ENCODE peak calls at places on chromosomes 3 and 15, in ten cellular contexts. One of them, this sample, is unnamed.

GRCh38 chr3:30518201-30518864 is 88.1 kb upstream of the TGFBR2 start:
- DNase-seq in uterus: peak; percentile 75
- DNase-seq in PC-9: no peak
- DNase-seq in CD8-positive, alpha-beta T cell: no peak
- DNase-seq in pancreas: peak; percentile 67
- DNase-seq in psoas muscle: no peak
- DNase-seq in adrenal gland: peak; percentile 67
- DNase-seq in esophagus squamous epithelium: no peak
- DNase-seq in astrocyte: peak; percentile 90
- DNase-seq in GM12878: no peak
- DNase-seq in this sample: no peak

GRCh38 chr3:165895919-165896318 is 58.7 kb upstream of the BCHE start:
- DNase-seq in uterus: no peak
- DNase-seq in PC-9: no peak
- DNase-seq in CD8-positive, alpha-beta T cell: no peak
- DNase-seq in pancreas: no peak
- DNase-seq in psoas muscle: no peak
- DNase-seq in adrenal gland: no peak
- DNase-seq in esophagus squamous epithelium: no peak
- DNase-seq in astrocyte: no peak
- DNase-seq in GM12878: no peak
- DNase-seq in this sample: no peak

GRCh38 chr3:38627956-38628355 is 21.5 kb downstream of the SCN5A start:
- DNase-seq in uterus: no peak
- DNase-seq in PC-9: no peak
- DNase-seq in CD8-positive, alpha-beta T cell: no peak
- DNase-seq in pancreas: no peak
- DNase-seq in psoas muscle: no peak
- DNase-seq in adrenal gland: no peak
- DNase-seq in esophagus squamous epithelium: no peak
- DNase-seq in astrocyte: no peak
- DNase-seq in GM12878: no peak
- DNase-seq in this sample: no peak

GRCh38 chr15:90436952-90437351 is 48.9 kb downstream of the IQGAP1 start:
- DNase-seq in uterus: no peak
- DNase-seq in PC-9: no peak
- DNase-seq in CD8-positive, alpha-beta T cell: no peak
- DNase-seq in pancreas: no peak
- DNase-seq in psoas muscle: no peak
- DNase-seq in adrenal gland: no peak
- DNase-seq in esophagus squamous epithelium: no peak
- DNase-seq in astrocyte: no peak
- DNase-seq in GM12878: no peak
- DNase-seq in this sample: no peak

GRCh38 chr3:147210676-147211075 is 195.7 kb downstream of the ZIC4 start:
- DNase-seq in uterus: no peak
- DNase-seq in PC-9: no peak
- DNase-seq in CD8-positive, alpha-beta T cell: no peak
- DNase-seq in pancreas: no peak
- DNase-seq in psoas muscle: no peak
- DNase-seq in adrenal gland: no peak
- DNase-seq in esophagus squamous epithelium: no peak
- DNase-seq in astrocyte: no peak
- DNase-seq in GM12878: no peak
- DNase-seq in this sample: no peak

GRCh38 chr3:157204431-157204830 is 44.5 kb upstream of the CCNL1 start:
- DNase-seq in uterus: no peak
- DNase-seq in PC-9: peak; percentile 50
- DNase-seq in CD8-positive, alpha-beta T cell: no peak
- DNase-seq in pancreas: no peak
- DNase-seq in psoas muscle: no peak
- DNase-seq in adrenal gland: no peak
- DNase-seq in esophagus squamous epithelium: no peak
- DNase-seq in astrocyte: peak; percentile 16
- DNase-seq in GM12878: no peak
- DNase-seq in this sample: no peak

GRCh38 chr3:152331018-152331541 is 62.4 kb downstream of the MBNL1 start:
- DNase-seq in uterus: no peak
- DNase-seq in PC-9: peak; percentile 95
- DNase-seq in CD8-positive, alpha-beta T cell: no peak
- DNase-seq in pancreas: no peak
- DNase-seq in psoas muscle: no peak
- DNase-seq in adrenal gland: no peak
- DNase-seq in esophagus squamous epithelium: no peak
- DNase-seq in astrocyte: peak; percentile 92
- DNase-seq in GM12878: no peak
- DNase-seq in this sample: no peak

GRCh38 chr15:75007216-75007615 is 11.9 kb downstream of the SCAMP5 start:
- DNase-seq in uterus: no peak
- DNase-seq in PC-9: no peak
- DNase-seq in CD8-positive, alpha-beta T cell: no peak
- DNase-seq in pancreas: no peak
- DNase-seq in psoas muscle: no peak
- DNase-seq in adrenal gland: no peak
- DNase-seq in esophagus squamous epithelium: no peak
- DNase-seq in astrocyte: no peak
- DNase-seq in GM12878: no peak
- DNase-seq in this sample: no peak

GRCh38 chr15:65856821-65857455 is 12.4 kb upstream of the RAB11A start:
- DNase-seq in uterus: peak; percentile 57
- DNase-seq in PC-9: peak; percentile 44
- DNase-seq in CD8-positive, alpha-beta T cell: peak; percentile 88
- DNase-seq in pancreas: peak; percentile 57
- DNase-seq in psoas muscle: peak; percentile 68
- DNase-seq in adrenal gland: peak; percentile 89
- DNase-seq in esophagus squamous epithelium: no peak
- DNase-seq in astrocyte: peak; percentile 23
- DNase-seq in GM12878: no peak
- DNase-seq in this sample: no peak

GRCh38 chr3:196996454-196997265 is 28.0 kb upstream of the PIGZ start:
- DNase-seq in uterus: no peak
- DNase-seq in PC-9: no peak
- DNase-seq in CD8-positive, alpha-beta T cell: no peak
- DNase-seq in pancreas: no peak
- DNase-seq in psoas muscle: peak; percentile 58
- DNase-seq in adrenal gland: no peak
- DNase-seq in esophagus squamous epithelium: no peak
- DNase-seq in astrocyte: no peak
- DNase-seq in GM12878: no peak
- DNase-seq in this sample: peak; percentile 63

GRCh38 chr3:15703346-15703745 is 94.4 kb downstream of the ANKRD28 start:
- DNase-seq in uterus: no peak
- DNase-seq in PC-9: no peak
- DNase-seq in CD8-positive, alpha-beta T cell: no peak
- DNase-seq in pancreas: no peak
- DNase-seq in psoas muscle: no peak
- DNase-seq in adrenal gland: no peak
- DNase-seq in esophagus squamous epithelium: no peak
- DNase-seq in astrocyte: no peak
- DNase-seq in GM12878: no peak
- DNase-seq in this sample: no peak

GRCh38 chr3:15713364-15713763 is 84.4 kb downstream of the ANKRD28 start:
- DNase-seq in uterus: no peak
- DNase-seq in PC-9: no peak
- DNase-seq in CD8-positive, alpha-beta T cell: no peak
- DNase-seq in pancreas: no peak
- DNase-seq in psoas muscle: no peak
- DNase-seq in adrenal gland: no peak
- DNase-seq in esophagus squamous epithelium: no peak
- DNase-seq in astrocyte: no peak
- DNase-seq in GM12878: no peak
- DNase-seq in this sample: no peak

GRCh38 chr3:15711281-15711680 is 86.5 kb downstream of the ANKRD28 start:
- DNase-seq in uterus: no peak
- DNase-seq in PC-9: no peak
- DNase-seq in CD8-positive, alpha-beta T cell: no peak
- DNase-seq in pancreas: no peak
- DNase-seq in psoas muscle: no peak
- DNase-seq in adrenal gland: no peak
- DNase-seq in esophagus squamous epithelium: no peak
- DNase-seq in astrocyte: no peak
- DNase-seq in GM12878: no peak
- DNase-seq in this sample: no peak

GRCh38 chr3:15708882-15709677 is 88.7 kb downstream of the ANKRD28 start:
- DNase-seq in uterus: no peak
- DNase-seq in PC-9: no peak
- DNase-seq in CD8-positive, alpha-beta T cell: no peak
- DNase-seq in pancreas: no peak
- DNase-seq in psoas muscle: no peak
- DNase-seq in adrenal gland: no peak
- DNase-seq in esophagus squamous epithelium: no peak
- DNase-seq in astrocyte: peak; percentile 17
- DNase-seq in GM12878: no peak
- DNase-seq in this sample: no peak

GRCh38 chr3:15707779-15708178 is 90.0 kb downstream of the ANKRD28 start:
- DNase-seq in uterus: no peak
- DNase-seq in PC-9: no peak
- DNase-seq in CD8-positive, alpha-beta T cell: no peak
- DNase-seq in pancreas: no peak
- DNase-seq in psoas muscle: no peak
- DNase-seq in adrenal gland: no peak
- DNase-seq in esophagus squamous epithelium: no peak
- DNase-seq in astrocyte: no peak
- DNase-seq in GM12878: no peak
- DNase-seq in this sample: no peak
- H3K27ac ChIP-seq in uterus: no peak overlapping the region
- H3K27ac ChIP-seq in PC-9: no peak overlapping the region
- H3K27ac ChIP-seq in CD8-positive, alpha-beta T cell: no peak overlapping the region
- H3K27ac ChIP-seq in pancreas: no peak overlapping the region
- H3K27ac ChIP-seq in psoas muscle: no peak overlapping the region
- H3K27ac ChIP-seq in adrenal gland: no peak overlapping the region
- H3K27ac ChIP-seq in esophagus squamous epithelium: no peak overlapping the region
- H3K27ac ChIP-seq in astrocyte: no peak overlapping the region
- H3K27ac ChIP-seq in GM12878: no peak overlapping the region
- H3K27ac ChIP-seq in this sample: no peak overlapping the region

DNA sequence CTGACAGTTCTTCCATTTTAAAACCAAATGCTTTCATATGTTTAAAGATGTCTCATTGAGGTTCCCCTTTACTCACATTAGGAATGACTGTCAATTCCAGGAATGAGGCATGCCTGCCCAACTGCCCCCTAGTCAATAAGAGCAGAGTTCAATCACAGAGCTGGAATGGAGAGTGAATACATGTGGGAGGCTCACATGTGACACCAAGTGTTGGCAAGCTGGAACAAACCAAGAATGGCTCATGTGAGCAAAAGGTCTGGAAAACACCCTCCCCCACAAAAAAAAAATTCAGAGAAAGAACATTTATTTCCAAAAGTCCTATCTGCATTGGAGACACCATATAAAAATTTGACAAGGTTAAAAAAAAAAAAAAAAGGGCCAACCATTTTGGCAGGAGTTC is 3.7 kb downstream of the PBRM1 start:
- DNase-seq in uterus: peak; percentile 39
- DNase-seq in PC-9: peak; percentile 48
- DNase-seq in CD8-positive, alpha-beta T cell: no peak
- DNase-seq in pancreas: peak; percentile 17
- DNase-seq in psoas muscle: no peak
- DNase-seq in adrenal gland: peak; percentile 71
- DNase-seq in esophagus squamous epithelium: no peak
- DNase-seq in astrocyte: peak; percentile 75
- DNase-seq in GM12878: no peak
- DNase-seq in this sample: no peak
- TF ChIP-seq CTCF in uterus: no peak
- TF ChIP-seq CTCF in PC-9: peak; percentile 27
- TF ChIP-seq CTCF in CD8-positive, alpha-beta T cell: no peak
- TF ChIP-seq CTCF in pancreas: no peak
- TF ChIP-seq CTCF in psoas muscle: no peak
- TF ChIP-seq CTCF in adrenal gland: no peak
- TF ChIP-seq CTCF in esophagus squamous epithelium: no peak
- TF ChIP-seq CTCF in astrocyte: peak; percentile 10
- TF ChIP-seq CTCF in GM12878: peak; percentile 17
- TF ChIP-seq CTCF in this sample: peak; percentile 20

GRCh38 chr3:101851072-101851471 is 1.8 kb downstream of the NFKBIZ start:
- DNase-seq in uterus: no peak
- DNase-seq in PC-9: no peak
- DNase-seq in CD8-positive, alpha-beta T cell: no peak
- DNase-seq in pancreas: no peak
- DNase-seq in psoas muscle: no peak
- DNase-seq in adrenal gland: no peak
- DNase-seq in esophagus squamous epithelium: no peak
- DNase-seq in astrocyte: no peak
- DNase-seq in GM12878: no peak
- DNase-seq in this sample: no peak

GRCh38 chr3:101852983-101853382 is 3.7 kb downstream of the NFKBIZ start:
- DNase-seq in uterus: no peak
- DNase-seq in PC-9: no peak
- DNase-seq in CD8-positive, alpha-beta T cell: no peak
- DNase-seq in pancreas: no peak
- DNase-seq in psoas muscle: no peak
- DNase-seq in adrenal gland: no peak
- DNase-seq in esophagus squamous epithelium: no peak
- DNase-seq in astrocyte: no peak
- DNase-seq in GM12878: no peak
- DNase-seq in this sample: no peak

GRCh38 chr3:101852315-101852714 is 3.0 kb downstream of the NFKBIZ start:
- DNase-seq in uterus: no peak
- DNase-seq in PC-9: no peak
- DNase-seq in CD8-positive, alpha-beta T cell: no peak
- DNase-seq in pancreas: no peak
- DNase-seq in psoas muscle: no peak
- DNase-seq in adrenal gland: no peak
- DNase-seq in esophagus squamous epithelium: no peak
- DNase-seq in astrocyte: no peak
- DNase-seq in GM12878: no peak
- DNase-seq in this sample: no peak

GRCh38 chr3:101850327-101851048 is 1.2 kb downstream of the NFKBIZ start:
- DNase-seq in uterus: no peak
- DNase-seq in PC-9: peak; percentile 60
- DNase-seq in CD8-positive, alpha-beta T cell: peak; percentile 64
- DNase-seq in pancreas: no peak
- DNase-seq in psoas muscle: no peak
- DNase-seq in adrenal gland: no peak
- DNase-seq in esophagus squamous epithelium: no peak
- DNase-seq in astrocyte: peak; percentile 71
- DNase-seq in GM12878: peak; percentile 65
- DNase-seq in this sample: no peak

GRCh38 chr3:101851833-101852232 is 2.5 kb downstream of the NFKBIZ start:
- DNase-seq in uterus: no peak
- DNase-seq in PC-9: no peak
- DNase-seq in CD8-positive, alpha-beta T cell: no peak
- DNase-seq in pancreas: no peak
- DNase-seq in psoas muscle: no peak
- DNase-seq in adrenal gland: no peak
- DNase-seq in esophagus squamous epithelium: no peak
- DNase-seq in astrocyte: no peak
- DNase-seq in GM12878: no peak
- DNase-seq in this sample: no peak
- H3K4me3 ChIP-seq in uterus: peak overlapping the region; percentile 90
- H3K4me3 ChIP-seq in PC-9: peak overlapping the region; percentile 88
- H3K4me3 ChIP-seq in CD8-positive, alpha-beta T cell: peak overlapping the region; percentile 92
- H3K4me3 ChIP-seq in pancreas: peak overlapping the region; percentile 92
- H3K4me3 ChIP-seq in psoas muscle: peak overlapping the region; percentile 96
- H3K4me3 ChIP-seq in adrenal gland: peak overlapping the region; percentile 97
- H3K4me3 ChIP-seq in esophagus squamous epithelium: peak overlapping the region; percentile 98
- H3K4me3 ChIP-seq in astrocyte: peak overlapping the region; percentile 94
- H3K4me3 ChIP-seq in GM12878: peak overlapping the region; percentile 75
- H3K4me3 ChIP-seq in this sample: peak overlapping the region; percentile 95

GRCh38 chr3:76383781-76384180 is 598.4 kb upstream of the ZNF717 start:
- DNase-seq in uterus: no peak
- DNase-seq in PC-9: no peak
- DNase-seq in CD8-positive, alpha-beta T cell: no peak
- DNase-seq in pancreas: no peak
- DNase-seq in psoas muscle: no peak
- DNase-seq in adrenal gland: peak; percentile 57
- DNase-seq in esophagus squamous epithelium: no peak
- DNase-seq in astrocyte: no peak
- DNase-seq in GM12878: no peak
- DNase-seq in this sample: peak; percentile 24

GRCh38 chr3:76387000-76387399 is 601.7 kb upstream of the ZNF717 start:
- DNase-seq in uterus: no peak
- DNase-seq in PC-9: no peak
- DNase-seq in CD8-positive, alpha-beta T cell: no peak
- DNase-seq in pancreas: no peak
- DNase-seq in psoas muscle: no peak
- DNase-seq in adrenal gland: no peak
- DNase-seq in esophagus squamous epithelium: no peak
- DNase-seq in astrocyte: no peak
- DNase-seq in GM12878: no peak
- DNase-seq in this sample: no peak
- H3K27ac ChIP-seq in uterus: no peak overlapping the region
- H3K27ac ChIP-seq in PC-9: no peak overlapping the region
- H3K27ac ChIP-seq in CD8-positive, alpha-beta T cell: no peak overlapping the region
- H3K27ac ChIP-seq in pancreas: no peak overlapping the region
- H3K27ac ChIP-seq in psoas muscle: no peak overlapping the region
- H3K27ac ChIP-seq in adrenal gland: no peak overlapping the region
- H3K27ac ChIP-seq in esophagus squamous epithelium: no peak overlapping the region
- H3K27ac ChIP-seq in astrocyte: no peak overlapping the region
- H3K27ac ChIP-seq in GM12878: no peak overlapping the region
- H3K27ac ChIP-seq in this sample: no peak overlapping the region